ENCODE peak calls at places on chromosomes 4 and X, in five cellular contexts. One of them, this sample, is unnamed.
A peak's percentile ranks its signal among the peaks of the same experiment; 100 is the strongest.

GRCh38 chrX:12987340-12987739 is 12.4 kb downstream of the TMSB4X start:
- DNase-seq in HEK293T: no peak
- DNase-seq in H1: no peak
- DNase-seq in GM12878: no peak
- DNase-seq in HepG2: no peak
- DNase-seq in this sample: no peak

GRCh38 chr4:71772592-71772991 is 11.3 kb downstream of the GC start:
- DNase-seq in HEK293T: no peak
- DNase-seq in H1: no peak
- DNase-seq in GM12878: no peak
- DNase-seq in HepG2: no peak
- DNase-seq in this sample: no peak

GRCh38 chr4:84379881-84380618 is 119.0 kb downstream of the NKX6-1 start:
- DNase-seq in HEK293T: no peak
- DNase-seq in H1: no peak
- DNase-seq in GM12878: no peak
- DNase-seq in HepG2: no peak
- DNase-seq in this sample: no peak

GRCh38 chr4:118917582-118917981 is 28.9 kb downstream of the SYNPO2 start:
- DNase-seq in HEK293T: no peak
- DNase-seq in H1: no peak
- DNase-seq in GM12878: no peak
- DNase-seq in HepG2: no peak
- DNase-seq in this sample: no peak

GRCh38 chr4:151099976-151100417 is 569 bp downstream of the RPS3A start:
- DNase-seq in HEK293T: no peak
- DNase-seq in H1: no peak
- DNase-seq in GM12878: no peak
- DNase-seq in HepG2: no peak
- DNase-seq in this sample: no peak

GRCh38 chrX:53682885-53683555 is 3.5 kb downstream of the HUWE1 start:
- DNase-seq in HEK293T: peak; percentile 12
- DNase-seq in H1: no peak
- DNase-seq in GM12878: no peak
- DNase-seq in HepG2: peak; percentile 43
- DNase-seq in this sample: peak; percentile 38

GRCh38 chrX:79259073-79259689 is 108.0 kb downstream of the ITM2A start:
- DNase-seq in HEK293T: no peak
- DNase-seq in H1: no peak
- DNase-seq in GM12878: peak; percentile 99
- DNase-seq in HepG2: no peak
- DNase-seq in this sample: no peak

GRCh38 chr4:140152015-140152703 is 1.8 kb downstream of the MAML3 start:
- DNase-seq in HEK293T: peak; percentile 62
- DNase-seq in H1: no peak
- DNase-seq in GM12878: no peak
- DNase-seq in HepG2: no peak
- DNase-seq in this sample: no peak

GRCh38 chrX:45421806-45422205 is 221.1 kb upstream of the DIPK2B start:
- DNase-seq in HEK293T: no peak
- DNase-seq in H1: no peak
- DNase-seq in GM12878: no peak
- DNase-seq in HepG2: no peak
- DNase-seq in this sample: no peak

GRCh38 chr4:116180056-116180690 is 905.2 kb downstream of the TRAM1L1 start:
- DNase-seq in HEK293T: peak; percentile 12
- DNase-seq in H1: no peak
- DNase-seq in GM12878: no peak
- DNase-seq in HepG2: no peak
- DNase-seq in this sample: no peak

GRCh38 chr4:159719531-159719930 is 616.7 kb downstream of the RAPGEF2 start:
- DNase-seq in HEK293T: no peak
- DNase-seq in H1: no peak
- DNase-seq in GM12878: no peak
- DNase-seq in HepG2: no peak
- DNase-seq in this sample: no peak

GRCh38 chr4:101795704-101796103 is 5.2 kb downstream of the BANK1 start:
- DNase-seq in HEK293T: no peak
- DNase-seq in H1: no peak
- DNase-seq in GM12878: no peak
- DNase-seq in HepG2: no peak
- DNase-seq in this sample: no peak

GRCh38 chrX:46268429-46268828 is 276.8 kb downstream of the ZNF674 start:
- DNase-seq in HEK293T: no peak
- DNase-seq in H1: no peak
- DNase-seq in GM12878: no peak
- DNase-seq in HepG2: peak; percentile 11
- DNase-seq in this sample: no peak

GRCh38 chr4:159069922-159070321 is 33.0 kb upstream of the RAPGEF2 start:
- DNase-seq in HEK293T: no peak
- DNase-seq in H1: no peak
- DNase-seq in GM12878: no peak
- DNase-seq in HepG2: no peak
- DNase-seq in this sample: no peak

GRCh38 chr4:161555689-161556660 is 607.8 kb downstream of the FSTL5 start:
- DNase-seq in HEK293T: no peak
- DNase-seq in H1: no peak
- DNase-seq in GM12878: peak; percentile 88
- DNase-seq in HepG2: no peak
- DNase-seq in this sample: no peak

GRCh38 chr4:131603705-131604104 is 1545.4 kb upstream of the PCDH10 start:
- DNase-seq in HEK293T: no peak
- DNase-seq in H1: no peak
- DNase-seq in GM12878: no peak
- DNase-seq in HepG2: no peak
- DNase-seq in this sample: no peak

GRCh38 chr4:102420563-102421221 is 75.4 kb upstream of the SLC39A8 start:
- DNase-seq in HEK293T: no peak
- DNase-seq in H1: no peak
- DNase-seq in GM12878: no peak
- DNase-seq in HepG2: peak; percentile 7
- DNase-seq in this sample: no peak

GRCh38 chr4:16360694-16361262 is 134.5 kb upstream of the TAPT1 start:
- DNase-seq in HEK293T: no peak
- DNase-seq in H1: no peak
- DNase-seq in GM12878: no peak
- DNase-seq in HepG2: no peak
- DNase-seq in this sample: no peak

GRCh38 chr4:122423246-122423645 is 33.3 kb downstream of the IL2 start:
- DNase-seq in HEK293T: no peak
- DNase-seq in H1: no peak
- DNase-seq in GM12878: no peak
- DNase-seq in HepG2: no peak
- DNase-seq in this sample: no peak

GRCh38 chrX:23756165-23756564 is 13.1 kb upstream of the ACOT9 start:
- DNase-seq in HEK293T: peak; percentile 64
- DNase-seq in H1: no peak
- DNase-seq in GM12878: peak; percentile 50
- DNase-seq in HepG2: peak; percentile 37
- DNase-seq in this sample: peak; percentile 63

DNA sequence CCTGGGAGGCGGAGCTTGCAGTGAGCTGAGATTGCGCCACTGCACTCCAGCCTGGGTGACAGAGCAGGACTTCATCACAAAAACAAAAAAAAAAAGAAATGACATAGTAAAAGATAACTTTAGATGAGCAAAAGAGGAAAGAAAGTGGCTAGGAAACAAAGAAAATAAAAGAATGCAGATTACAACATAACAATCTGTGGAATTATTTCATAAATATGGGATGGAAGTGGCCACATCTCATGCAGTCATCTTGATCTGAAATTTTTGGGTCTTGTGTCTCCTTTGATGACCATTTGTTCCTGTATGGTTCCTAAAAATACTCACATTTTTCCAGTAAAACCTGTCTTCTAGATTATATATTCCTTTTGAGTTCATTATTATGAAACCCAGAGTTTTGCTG is 271.4 kb downstream of the SPRY1 start:
- DNase-seq in HEK293T: no peak
- DNase-seq in H1: no peak
- DNase-seq in GM12878: no peak
- DNase-seq in HepG2: no peak
- DNase-seq in this sample: no peak
- TF ChIP-seq SUZ12 in HEK293T: no peak
- TF ChIP-seq SUZ12 in H1: no peak
- TF ChIP-seq SUZ12 in GM12878: no peak
- TF ChIP-seq SUZ12 in HepG2: no peak
- TF ChIP-seq SUZ12 in this sample: no peak

GRCh38 chrX:20300822-20301221 is 34.1 kb upstream of the RPS6KA3 start:
- DNase-seq in HEK293T: no peak
- DNase-seq in H1: no peak
- DNase-seq in GM12878: no peak
- DNase-seq in HepG2: no peak
- DNase-seq in this sample: no peak
- TF ChIP-seq SUZ12 in HEK293T: no peak
- TF ChIP-seq SUZ12 in H1: no peak
- TF ChIP-seq SUZ12 in GM12878: no peak
- TF ChIP-seq SUZ12 in HepG2: no peak
- TF ChIP-seq SUZ12 in this sample: no peak

DNA sequence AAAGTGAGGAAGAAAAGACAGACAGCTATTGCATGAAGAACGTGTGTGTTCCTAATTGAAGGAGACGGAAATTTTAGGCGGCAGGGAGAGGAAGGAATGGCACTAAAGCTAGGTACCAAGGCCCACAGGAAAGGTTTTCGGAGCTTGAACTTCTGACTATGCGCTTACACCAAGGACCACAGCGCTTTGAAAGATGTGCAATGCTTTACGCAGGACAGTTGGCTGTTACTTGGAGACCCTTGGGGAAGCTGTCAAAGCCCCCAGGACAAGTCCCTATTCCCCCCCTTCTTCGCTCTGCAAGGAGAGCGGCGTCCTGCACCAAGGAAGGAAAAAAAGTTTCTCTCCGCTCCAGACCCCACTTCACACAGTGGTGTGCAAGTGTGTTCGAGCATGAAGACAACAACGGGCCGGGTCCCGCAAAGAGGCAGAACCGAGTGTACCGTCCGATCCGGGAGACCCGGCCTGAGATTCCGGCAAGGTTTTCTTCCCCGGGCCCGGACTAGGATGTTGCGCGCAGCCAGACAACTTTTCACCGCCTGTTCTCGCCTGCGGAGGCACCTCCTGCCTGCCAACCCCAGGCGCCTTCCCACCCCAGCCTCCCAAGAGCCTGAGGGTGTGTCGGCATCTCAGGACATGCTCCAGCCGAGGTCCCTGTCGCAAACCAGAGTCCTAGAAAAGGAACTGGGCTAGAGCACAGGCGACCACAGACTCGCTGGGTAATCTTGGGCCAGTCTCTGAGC is 888 bp downstream of the KDR start:
- DNase-seq in HEK293T: no peak
- DNase-seq in H1: no peak
- DNase-seq in GM12878: no peak
- DNase-seq in HepG2: no peak
- DNase-seq in this sample: no peak
- TF ChIP-seq SUZ12 in HEK293T: no peak
- TF ChIP-seq SUZ12 in H1: no peak
- TF ChIP-seq SUZ12 in GM12878: no peak
- TF ChIP-seq SUZ12 in HepG2: no peak
- TF ChIP-seq SUZ12 in this sample: no peak

DNA sequence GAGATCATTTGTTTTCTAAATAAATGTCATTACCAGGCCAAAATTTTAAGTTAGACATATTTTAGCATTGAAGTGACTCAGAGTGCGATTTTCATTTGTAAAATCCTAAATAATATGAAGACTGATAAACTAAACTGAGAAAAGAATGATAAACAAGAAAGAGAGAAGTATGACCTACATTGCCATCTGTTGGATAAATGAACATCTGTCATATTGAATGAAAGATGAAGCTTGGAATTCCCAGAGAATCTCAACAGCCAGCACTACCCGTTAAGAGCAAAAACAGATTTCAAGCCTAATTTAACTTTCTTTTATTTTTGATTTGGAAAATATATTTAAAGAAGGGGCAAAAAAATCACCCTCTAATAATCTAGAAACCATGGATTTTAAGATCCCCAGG is 591.0 kb upstream of the ATOH1 start:
- DNase-seq in HEK293T: no peak
- DNase-seq in H1: no peak
- DNase-seq in GM12878: no peak
- DNase-seq in HepG2: no peak
- DNase-seq in this sample: no peak
- TF ChIP-seq SUZ12 in HEK293T: no peak
- TF ChIP-seq SUZ12 in H1: no peak
- TF ChIP-seq SUZ12 in GM12878: no peak
- TF ChIP-seq SUZ12 in HepG2: no peak
- TF ChIP-seq SUZ12 in this sample: no peak

GRCh38 chrX:139826065-139827044 is 106.5 kb downstream of the ATP11C start:
- DNase-seq in HEK293T: no peak
- DNase-seq in H1: no peak
- DNase-seq in GM12878: no peak
- DNase-seq in HepG2: no peak
- DNase-seq in this sample: no peak
- TF ChIP-seq SUZ12 in HEK293T: no peak
- TF ChIP-seq SUZ12 in H1: no peak
- TF ChIP-seq SUZ12 in GM12878: no peak
- TF ChIP-seq SUZ12 in HepG2: no peak
- TF ChIP-seq SUZ12 in this sample: no peak

This sample was measured in NT2/D1.